ENCODE peak calls at places on chromosome 7, in five cellular contexts. R, G, O, Z and J are unnamed samples.

GRCh38 chr7:115229401-115230083 is 307.6 kb downstream of the MDFIC start:
- DNase-seq in R (no peak), G (no peak), O (no peak), Z (no peak), J (no peak)

GRCh38 chr7:70684173-70684572 is 447.8 kb upstream of the GALNT17 start:
- DNase-seq in R (no peak), G (no peak), O (no peak), Z (no peak), J (no peak)

GRCh38 chr7:155794196-155794595 is 18.1 kb downstream of the SHH start:
- DNase-seq in R (no peak), G (no peak), O (no peak), Z (no peak), J (no peak)

GRCh38 chr7:143188994-143189393 is 5.8 kb downstream of the TAS2R39 start:
- DNase-seq in R (no peak), G (no peak), O (no peak), Z (no peak), J (no peak)

GRCh38 chr7:83610649-83611304 is 38.2 kb downstream of the SEMA3E start:
- DNase-seq in R (no peak), G (no peak), O (no peak), Z (no peak), J (no peak)

GRCh38 chr7:96116173-96116572 is 205.7 kb downstream of the SLC25A13 start:
- DNase-seq in R (no peak), G (no peak), O (no peak), Z (no peak), J (no peak)

GRCh38 chr7:142583424-142583823 is 165.8 kb upstream of the PRSS1 start:
- DNase-seq in R (no peak), G (no peak), O (no peak), Z (no peak), J (no peak)

GRCh38 chr7:139730746-139731612 is 46.8 kb downstream of the HIPK2 start:
- DNase-seq in R (no peak), G (no peak), O (peak; percentile 80), Z (peak; percentile 47), J (peak; percentile 86)

GRCh38 chr7:27245798-27246691 is 3.4 kb downstream of the EVX1 start:
- DNase-seq in R (no peak), G (no peak), O (no peak), Z (no peak), J (no peak)

GRCh38 chr7:21538936-21539335 is 3.9 kb upstream of the DNAH11 start:
- DNase-seq in R (no peak), G (no peak), O (no peak), Z (no peak), J (no peak)

GRCh38 chr7:115125750-115126149 is 203.9 kb downstream of the MDFIC start:
- DNase-seq in R (no peak), G (no peak), O (no peak), Z (no peak), J (no peak)

GRCh38 chr7:129401968-129402860 is 32.0 kb upstream of the STRIP2 start:
- DNase-seq in R (no peak), G (no peak), O (no peak), Z (no peak), J (no peak)

GRCh38 chr7:151133266-151133985 is 34.1 kb downstream of the GBX1 start:
- DNase-seq in R (no peak), G (no peak), O (peak; percentile 5), Z (no peak), J (no peak)

GRCh38 chr7:7696458-7697119 is 21.8 kb downstream of the RPA3 start:
- DNase-seq in R (no peak), G (no peak), O (no peak), Z (no peak), J (no peak)

GRCh38 chr7:15041226-15041625 is 138.7 kb upstream of the DGKB start:
- DNase-seq in R (no peak), G (no peak), O (no peak), Z (no peak), J (no peak)

GRCh38 chr7:133704436-133704835 is 422.7 kb upstream of the LRGUK start:
- DNase-seq in R (no peak), G (no peak), O (no peak), Z (no peak), J (no peak)

GRCh38 chr7:150923191-150923590 is 54.9 kb downstream of the KCNH2 start:
- DNase-seq in R (no peak), G (no peak), O (no peak), Z (no peak), J (no peak)

GRCh38 chr7:68841004-68841403 is 757.3 kb upstream of the AUTS2 start:
- DNase-seq in R (no peak), G (no peak), O (no peak), Z (no peak), J (no peak)

GRCh38 chr7:1136841-1137516 is 23.0 kb downstream of the ZFAND2A start:
- DNase-seq in R (no peak), G (no peak), O (no peak), Z (no peak), J (no peak)

GRCh38 chr7:100967292-100967863 is 2.0 kb upstream of the MUC12 start:
- DNase-seq in R (no peak), G (no peak), O (no peak), Z (no peak), J (no peak)

GRCh38 chr7:100964630-100965029 is 4.7 kb upstream of the MUC12 start:
- DNase-seq in R (no peak), G (no peak), O (no peak), Z (no peak), J (no peak)

GRCh38 chr7:100965051-100965722 is 4.2 kb upstream of the MUC12 start:
- DNase-seq in R (no peak), G (no peak), O (no peak), Z (no peak), J (no peak)

GRCh38 chr7:100966542-100967291 is 2.6 kb upstream of the MUC12 start:
- DNase-seq in R (no peak), G (no peak), O (no peak), Z (no peak), J (no peak)

GRCh38 chr7:100965723-100966541 is 3.4 kb upstream of the MUC12 start:
- DNase-seq in R (no peak), G (no peak), O (peak; percentile 51), Z (peak; percentile 40), J (peak; percentile 73)
- H3K27me3 ChIP-seq in R (no peaks in the 10 kb centered on the region), G (peaks cover 79% of the 10 kb centered on the region), O (peaks cover 94% of the 10 kb centered on the region), Z (peaks cover 67% of the 10 kb centered on the region), J (peaks cover 22% of the 10 kb centered on the region)

GRCh38 chr7:31044531-31044930 is 7.6 kb upstream of the ADCYAP1R1 start:
- DNase-seq in R (no peak), G (no peak), O (no peak), Z (no peak), J (no peak)
- H3K4me1 ChIP-seq in R (no peaks in the 10 kb centered on the region), G (no peaks in the 10 kb centered on the region), O (no peaks in the 10 kb centered on the region), Z (no peaks in the 10 kb centered on the region), J (no peaks in the 10 kb centered on the region)

GRCh38 chr7:101097561-101097960 is 12.3 kb downstream of the TRIM56 start:
- DNase-seq in R (no peak), G (no peak), O (no peak), Z (no peak), J (no peak)

GRCh38 chr7:101099969-101100781 is 14.9 kb downstream of the TRIM56 start:
- DNase-seq in R (peak; percentile 95), G (peak; percentile 97), O (peak; percentile 91), Z (peak; percentile 89), J (peak; percentile 99)

GRCh38 chr7:101104799-101105198 is 19.5 kb downstream of the TRIM56 start:
- DNase-seq in R (no peak), G (no peak), O (no peak), Z (no peak), J (no peak)

GRCh38 chr7:101104193-101104713 is 19.0 kb downstream of the TRIM56 start:
- DNase-seq in R (no peak), G (no peak), O (no peak), Z (no peak), J (no peak)

DNA sequence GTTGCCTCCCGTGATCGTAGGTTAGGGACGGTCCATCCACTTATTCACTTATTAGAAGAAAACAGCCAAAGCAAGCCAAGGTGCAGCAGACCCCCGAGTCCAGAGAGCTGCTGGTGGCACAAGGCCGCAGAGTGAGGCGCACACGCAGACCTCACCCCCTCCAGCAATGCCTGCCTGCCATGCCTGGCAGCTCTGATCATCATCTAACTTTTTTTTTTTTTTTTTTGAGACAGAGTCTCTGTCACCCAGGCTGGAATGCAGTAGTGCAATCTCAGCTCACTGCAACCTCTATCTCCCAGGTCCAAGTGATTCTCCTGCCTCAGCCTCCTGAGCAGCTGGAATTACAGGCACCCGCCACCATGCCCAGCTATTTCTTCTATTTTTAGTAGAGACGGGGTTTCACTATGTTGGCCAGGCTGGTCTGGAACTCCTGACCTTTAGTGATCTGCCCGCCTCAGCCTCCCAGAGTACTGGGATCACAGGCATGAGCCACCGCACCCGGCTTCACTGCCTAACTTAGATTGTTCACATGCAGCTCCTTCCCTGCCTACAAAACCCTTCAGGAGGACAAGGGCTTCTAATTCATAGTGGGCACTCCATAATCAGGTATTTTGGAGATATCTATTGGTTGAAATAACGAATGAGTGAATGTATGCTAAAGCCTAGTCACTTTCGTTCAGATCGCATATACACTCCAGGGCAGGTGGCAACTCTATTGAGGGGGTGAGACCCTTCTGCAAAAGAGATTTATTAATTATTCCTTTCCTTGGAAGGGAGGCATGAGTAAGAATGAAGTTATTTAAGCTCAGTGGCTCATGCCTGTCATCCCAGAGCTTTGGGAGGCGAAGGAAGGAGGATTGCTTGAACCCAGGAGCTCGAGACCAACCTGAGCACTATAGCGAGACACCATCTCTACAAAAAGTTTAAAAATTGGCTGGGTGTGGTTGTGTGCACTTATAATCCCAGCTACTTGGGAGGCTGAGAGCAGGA is 15.9 kb downstream of the TRIM56 start:
- DNase-seq in R (no peak), G (no peak), O (no peak), Z (no peak), J (no peak)
- H3K27ac ChIP-seq in R (peak overlapping the region; percentile 86), G (peak overlapping the region; percentile 75), O (peak overlapping the region; percentile 67), Z (peak overlapping the region; percentile 50), J (peak overlapping the region; percentile 93)

DNA sequence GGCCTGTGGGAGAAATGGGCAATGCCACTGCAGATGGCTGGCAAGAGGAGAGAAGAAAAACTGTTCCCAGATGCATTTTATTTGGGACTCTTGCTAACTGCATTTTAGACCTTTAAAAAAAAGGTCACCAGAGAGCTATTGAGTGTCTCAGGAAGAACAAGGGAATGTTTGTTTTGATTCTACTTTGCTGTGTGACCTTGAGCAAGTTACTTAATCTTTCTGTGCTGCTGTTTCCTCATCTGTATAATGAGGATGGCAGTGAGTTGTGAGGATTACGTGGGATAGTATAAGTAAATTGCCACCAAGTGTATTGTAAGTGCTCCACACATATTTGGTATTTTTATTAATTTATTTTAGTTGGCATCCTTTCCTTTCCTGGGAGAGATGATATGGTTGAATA is 142.0 kb upstream of the AGK start:
- DNase-seq in R (no peak), G (no peak), O (no peak), Z (no peak), J (no peak)
- H3K27me3 ChIP-seq in R (no peaks in the 10 kb centered on the region), G (no peaks in the 10 kb centered on the region), O (no peaks in the 10 kb centered on the region), Z (no peaks in the 10 kb centered on the region), J (no peaks in the 10 kb centered on the region)